ENCODE peak calls at places on chromosomes 5 and 9, in ten cellular contexts. C, D, V, F, Q, N, W, Y, E and I are unnamed samples.

GRCh38 chr9:103707181-103707580 is 386.9 kb upstream of the SMC2 start:
- DNase-seq in C (no peak), D (no peak), V (no peak), F (peak; percentile 6), Q (no peak), N (no peak), W (no peak), Y (peak; percentile 16), E (no peak), I (no peak)

GRCh38 chr5:34522599-34523381 is 133.3 kb upstream of the RAI14 start:
- DNase-seq in C (peak; percentile 80), D (peak; percentile 37), V (peak; percentile 82), F (peak; percentile 93), Q (peak; percentile 87), N (peak; percentile 76), W (peak; percentile 84), Y (peak; percentile 89), E (peak; percentile 77), I (peak; percentile 93)

GRCh38 chr9:90044710-90045151 is 439.9 kb downstream of the GADD45G start:
- DNase-seq in C (peak; percentile 65), D (no peak), V (peak; percentile 22), F (peak; percentile 25), Q (no peak), N (no peak), W (no peak), Y (peak; percentile 14), E (no peak), I (peak; percentile 38)

GRCh38 chr5:125696762-125697161 is 726.4 kb upstream of the GRAMD2B start:
- DNase-seq in C (no peak), D (no peak), V (peak; percentile 97), F (peak; percentile 88), Q (no peak), N (peak; percentile 66), W (peak; percentile 89), Y (peak; percentile 94), E (no peak), I (peak; percentile 90)

GRCh38 chr5:96968074-96968473 is 32.2 kb downstream of the LNPEP start:
- DNase-seq in C (peak; percentile 7), D (no peak), V (peak; percentile 68), F (peak; percentile 63), Q (no peak), N (no peak), W (peak; percentile 51), Y (peak; percentile 42), E (no peak), I (peak; percentile 51)

GRCh38 chr5:148179234-148179824 is 11.0 kb downstream of the SPINK14 start:
- DNase-seq in C (no peak), D (no peak), V (peak; percentile 48), F (peak; percentile 69), Q (peak; percentile 65), N (peak; percentile 57), W (peak; percentile 62), Y (peak; percentile 75), E (no peak), I (peak; percentile 68)

GRCh38 chr5:1409386-1410110 is 35.7 kb downstream of the SLC6A3 start:
- DNase-seq in C (no peak), D (peak; percentile 13), V (peak; percentile 7), F (peak; percentile 2), Q (peak; percentile 23), N (no peak), W (no peak), Y (no peak), E (peak; percentile 19), I (peak; percentile 18)

GRCh38 chr5:140262221-140262620 is 40.7 kb downstream of the PFDN1 start:
- DNase-seq in C (no peak), D (no peak), V (no peak), F (no peak), Q (no peak), N (no peak), W (no peak), Y (no peak), E (no peak), I (no peak)

GRCh38 chr9:120358877-120359276 is 221.1 kb downstream of the CDK5RAP2 start:
- DNase-seq in C (no peak), D (no peak), V (no peak), F (no peak), Q (no peak), N (no peak), W (no peak), Y (no peak), E (no peak), I (no peak)

GRCh38 chr5:41955432-41956024 is 30.4 kb downstream of the FBXO4 start:
- DNase-seq in C (no peak), D (no peak), V (no peak), F (no peak), Q (peak; percentile 21), N (no peak), W (no peak), Y (no peak), E (no peak), I (no peak)

GRCh38 chr9:134243778-134244467 is 79.6 kb upstream of the RNU6ATAC start:
- DNase-seq in C (no peak), D (no peak), V (no peak), F (no peak), Q (peak; percentile 63), N (no peak), W (no peak), Y (peak; percentile 14), E (peak; percentile 55), I (peak; percentile 34)
- H3K4me3 ChIP-seq in C (no peak overlapping the region), D (no peak overlapping the region), V (no peak overlapping the region), F (no peak overlapping the region), Q (no peak overlapping the region), N (no peak overlapping the region), W (no peak overlapping the region), Y (no peak overlapping the region), E (no peak overlapping the region), I (no peak overlapping the region)

GRCh38 chr5:176573564-176574296 is 24.6 kb downstream of the CDHR2 start:
- DNase-seq in C (peak; percentile 70), D (peak; percentile 70), V (no peak), F (peak; percentile 36), Q (peak; percentile 71), N (no peak), W (no peak), Y (peak; percentile 39), E (peak; percentile 43), I (peak; percentile 50)
- TF ChIP-seq CTCF in C (peak; percentile 75), D (peak; percentile 87), V (peak; percentile 67), F (peak; percentile 93), Q (peak; percentile 91), N (peak; percentile 87), W (peak; percentile 81), Y (peak; percentile 72), E (peak; percentile 63), I (peak; percentile 80)

GRCh38 chr9:92484563-92484962 is 2.3 kb upstream of the ASPN start:
- DNase-seq in C (no peak), D (no peak), V (no peak), F (no peak), Q (no peak), N (no peak), W (no peak), Y (no peak), E (no peak), I (no peak)

GRCh38 chr9:92480332-92480771 is 2.0 kb downstream of the ASPN start:
- DNase-seq in C (no peak), D (no peak), V (peak; percentile 57), F (peak; percentile 51), Q (no peak), N (no peak), W (no peak), Y (no peak), E (no peak), I (peak; percentile 68)

GRCh38 chr9:92483896-92484545 is 1.7 kb upstream of the ASPN start:
- DNase-seq in C (no peak), D (no peak), V (no peak), F (peak; percentile 31), Q (no peak), N (no peak), W (no peak), Y (no peak), E (no peak), I (peak; percentile 61)

GRCh38 chr9:92481029-92481633 is 1.2 kb downstream of the ASPN start:
- DNase-seq in C (no peak), D (no peak), V (peak; percentile 46), F (peak; percentile 27), Q (peak; percentile 34), N (no peak), W (no peak), Y (peak; percentile 16), E (no peak), I (no peak)

GRCh38 chr9:92482336-92482735 is at the start of gene ASPN:
- DNase-seq in C (no peak), D (no peak), V (peak; percentile 73), F (peak; percentile 58), Q (no peak), N (peak; percentile 67), W (no peak), Y (peak; percentile 83), E (no peak), I (peak; percentile 70)
- H3K4me3 ChIP-seq in C (no peak within 1 kb of the TSS), D (peak within 1 kb of the TSS; percentile 49), V (no peak within 1 kb of the TSS), F (no peak within 1 kb of the TSS), Q (no peak within 1 kb of the TSS), N (no peak within 1 kb of the TSS), W (no peak within 1 kb of the TSS), Y (no peak within 1 kb of the TSS), E (peak within 1 kb of the TSS; percentile 15), I (no peak within 1 kb of the TSS)

GRCh38 chr5:171419663-171420428 is 399 bp downstream of the FGF18 start:
- DNase-seq in C (peak; percentile 41), D (peak; percentile 33), V (peak; percentile 23), F (peak; percentile 9), Q (peak; percentile 33), N (no peak), W (no peak), Y (peak; percentile 21), E (no peak), I (peak; percentile 21)

GRCh38 chr5:171418982-171419662 is at the start of gene FGF18:
- DNase-seq in C (peak; percentile 54), D (peak; percentile 62), V (peak; percentile 65), F (peak; percentile 70), Q (peak; percentile 58), N (no peak), W (peak; percentile 23), Y (peak; percentile 56), E (peak; percentile 48), I (peak; percentile 59)

GRCh38 chr5:171420429-171421231 is 1.2 kb downstream of the FGF18 start:
- DNase-seq in C (no peak), D (peak; percentile 90), V (peak; percentile 89), F (peak; percentile 82), Q (no peak), N (peak; percentile 63), W (peak; percentile 87), Y (peak; percentile 87), E (peak; percentile 87), I (peak; percentile 55)

GRCh38 chr5:171416160-171417049 is 3.0 kb upstream of the FGF18 start:
- DNase-seq in C (no peak), D (no peak), V (no peak), F (no peak), Q (no peak), N (no peak), W (no peak), Y (no peak), E (no peak), I (no peak)

DNA sequence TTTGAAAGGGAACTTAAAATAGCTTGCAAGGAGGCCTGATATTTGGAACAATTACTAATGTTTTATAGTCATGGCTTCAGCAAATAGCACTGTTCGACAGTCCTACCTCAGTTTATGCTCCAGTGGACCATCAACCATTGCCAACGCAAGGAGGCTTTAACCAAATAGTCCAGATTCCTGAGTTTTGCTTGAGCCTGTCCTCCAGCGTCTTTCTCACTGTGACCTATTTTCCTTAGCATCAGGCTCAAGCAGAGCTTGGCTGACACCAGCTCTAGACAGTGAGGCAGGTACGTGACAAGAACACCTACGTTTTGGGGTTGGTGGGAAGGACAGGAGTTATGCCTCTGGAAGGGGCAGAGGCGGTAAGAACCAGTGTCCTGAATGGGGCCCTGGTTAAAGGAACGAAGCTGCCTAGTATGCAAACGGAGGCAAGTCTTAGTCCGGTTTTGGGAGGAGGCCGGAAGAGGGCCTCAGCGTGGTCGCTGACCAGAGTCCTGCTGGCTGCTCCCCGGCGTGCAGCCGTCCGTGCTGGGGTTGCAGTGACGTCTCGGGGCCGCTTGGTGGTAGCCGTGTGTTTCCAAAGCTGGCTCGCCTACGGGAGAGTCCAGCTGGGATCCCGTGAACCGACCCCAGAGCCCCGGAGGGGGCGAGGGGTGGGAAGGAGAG is 998 bp upstream of the FGF18 start:
- DNase-seq in C (peak; percentile 96), D (peak; percentile 81), V (peak; percentile 66), F (peak; percentile 83), Q (peak; percentile 74), N (peak; percentile 33), W (peak; percentile 72), Y (peak; percentile 80), E (peak; percentile 72), I (peak; percentile 86)
- TF ChIP-seq CTCF in C (peak; percentile 83), D (peak; percentile 96), V (peak; percentile 73), F (peak; percentile 91), Q (peak; percentile 89), N (peak; percentile 96), W (peak; percentile 86), Y (peak; percentile 80), E (peak; percentile 98), I (peak; percentile 90)